ENCODE peak calls at places on chromosomes 2 and 18, in five cellular contexts. I, B, E, W and H are unnamed samples. For H3K36me3, the result is how much of the 10 kb centered on the place peaks cover.

GRCh38 chr2:175840261-175840660 is 161.8 kb downstream of the LNPK start:
- DNase-seq in I (no peak), B (no peak), E (no peak), W (no peak), H (no peak)

GRCh38 chr18:59022167-59022945 is 117.3 kb upstream of the SEC11C start:
- DNase-seq in I (no peak), B (peak), E (no peak), W (no peak), H (no peak)

GRCh38 chr2:32264422-32265149 is at the start of gene NLRC4:
- DNase-seq in I (no peak), B (no peak), E (no peak), W (no peak), H (no peak)

GRCh38 chr2:150466770-150467640 is 20.5 kb downstream of the RND3 start:
- DNase-seq in I (no peak), B (no peak), E (no peak), W (no peak), H (no peak)

GRCh38 chr2:96977631-96978195 is 8.7 kb downstream of the FAM178B start:
- DNase-seq in I (no peak), B (no peak), E (no peak), W (no peak), H (peak)

GRCh38 chr2:217086038-217086522 is 226.2 kb upstream of the TNP1 start:
- DNase-seq in I (no peak), B (peak), E (no peak), W (no peak), H (peak)

GRCh38 chr2:2662847-2663356 is 331.8 kb upstream of the MYT1L start:
- DNase-seq in I (no peak), B (no peak), E (no peak), W (no peak), H (no peak)

GRCh38 chr2:147632193-147632592 is 212.6 kb upstream of the ACVR2A start:
- DNase-seq in I (no peak), B (peak), E (no peak), W (no peak), H (peak)

GRCh38 chr2:217826505-217826904 is 176.3 kb downstream of the TNS1 start:
- DNase-seq in I (peak), B (no peak), E (no peak), W (peak), H (peak)

GRCh38 chr2:170026361-170026760 is 151.6 kb upstream of the MYO3B start:
- DNase-seq in I (no peak), B (no peak), E (no peak), W (no peak), H (no peak)

GRCh38 chr2:218168016-218168415 is 1.3 kb upstream of the CXCR1 start:
- DNase-seq in I (no peak), B (no peak), E (no peak), W (no peak), H (no peak)

GRCh38 chr2:85143463-85144082 is 10.4 kb downstream of the TCF7L1 start:
- DNase-seq in I (no peak), B (no peak), E (no peak), W (no peak), H (no peak)

GRCh38 chr2:140457483-140457882 is 1673.3 kb downstream of the LRP1B start:
- DNase-seq in I (no peak), B (no peak), E (no peak), W (no peak), H (no peak)

GRCh38 chr18:57951999-57952774 is 91.8 kb upstream of the NEDD4L start:
- DNase-seq in I (no peak), B (no peak), E (no peak), W (no peak), H (no peak)

GRCh38 chr2:162506706-162507105 is 162.8 kb downstream of the GCA start:
- DNase-seq in I (no peak), B (no peak), E (no peak), W (no peak), H (no peak)

GRCh38 chr2:120283649-120284048 is 31.0 kb downstream of the RALB start:
- DNase-seq in I (no peak), B (no peak), E (no peak), W (no peak), H (peak)

GRCh38 chr2:134002391-134002790 is 251.5 kb upstream of the MGAT5 start:
- DNase-seq in I (no peak), B (no peak), E (no peak), W (no peak), H (no peak)

GRCh38 chr2:5698171-5698570 is 6.0 kb downstream of the SOX11 start:
- DNase-seq in I (no peak), B (no peak), E (no peak), W (no peak), H (no peak)

GRCh38 chr18:9719421-9719981 is 11.4 kb downstream of the RAB31 start:
- DNase-seq in I (peak), B (peak), E (no peak), W (no peak), H (no peak)

GRCh38 chr18:48719988-48720654 is 181.3 kb downstream of the CTIF start:
- DNase-seq in I (peak), B (peak), E (no peak), W (no peak), H (no peak)

GRCh38 chr2:200050921-200051620 is 95.7 kb downstream of the MAIP1 start:
- DNase-seq in I (no peak), B (no peak), E (peak), W (no peak), H (peak)

GRCh38 chr2:45162711-45163110 is 153.5 kb upstream of the SIX2 start:
- DNase-seq in I (no peak), B (no peak), E (no peak), W (no peak), H (no peak)

GRCh38 chr2:46772500-46772899 is 143.1 kb downstream of the MCFD2 start:
- DNase-seq in I (no peak), B (no peak), E (no peak), W (no peak), H (no peak)

GRCh38 chr2:100806550-100806949 is 13.4 kb upstream of the NPAS2 start:
- DNase-seq in I (no peak), B (no peak), E (no peak), W (no peak), H (no peak)

GRCh38 chr2:216635171-216635570 is 2.0 kb downstream of the IGFBP2 start:
- DNase-seq in I (no peak), B (no peak), E (no peak), W (no peak), H (peak)

GRCh38 chr2:200703132-200703925 is 108.4 kb upstream of the BZW1 start:
- DNase-seq in I (no peak), B (no peak), E (peak), W (no peak), H (peak)

GRCh38 chr18:44732604-44733003 is 51.9 kb downstream of the SETBP1 start:
- DNase-seq in I (no peak), B (no peak), E (no peak), W (no peak), H (peak)

GRCh38 chr2:85112906-85113625 is 20.1 kb upstream of the TCF7L1 start:
- DNase-seq in I (no peak), B (no peak), E (no peak), W (no peak), H (no peak)

GRCh38 chr2:160278889-160279196 is 78.8 kb upstream of the ITGB6 start:
- DNase-seq in I (no peak), B (no peak), E (no peak), W (no peak), H (peak)

GRCh38 chr18:49976810-49977209 is 163.5 kb upstream of the ACAA2 start:
- DNase-seq in I (no peak), B (peak), E (no peak), W (no peak), H (no peak)

GRCh38 chr2:145593991-145594702 is 1074.2 kb upstream of the ZEB2 start:
- DNase-seq in I (no peak), B (no peak), E (no peak), W (no peak), H (peak)

GRCh38 chr2:146837857-146838256 is 1007.0 kb upstream of the ACVR2A start:
- DNase-seq in I (no peak), B (no peak), E (no peak), W (no peak), H (peak)

GRCh38 chr2:44960871-44961270 is 19.4 kb downstream of the SIX3 start:
- DNase-seq in I (peak), B (peak), E (peak), W (no peak), H (no peak)

GRCh38 chr2:150610670-150611279 is 123.3 kb upstream of the RND3 start:
- DNase-seq in I (no peak), B (no peak), E (peak), W (no peak), H (no peak)

GRCh38 chr18:10453885-10454772 is at the start of gene APCDD1:
- DNase-seq in I (peak), B (peak), E (peak), W (peak), H (no peak)

GRCh38 chr2:240573071-240573515 is 4.8 kb downstream of the RNPEPL1 start:
- DNase-seq in I (peak), B (peak), E (no peak), W (peak), H (no peak)
- H3K36me3 ChIP-seq in I (under half), B (under half), E (under half), W (half or more), H (under half)

GRCh38 chr2:28434600-28434989 is 41.9 kb downstream of the FOSL2 start:
- DNase-seq in I (no peak), B (no peak), E (no peak), W (no peak), H (peak)

GRCh38 chr2:28436525-28437051 is 43.9 kb downstream of the FOSL2 start:
- DNase-seq in I (peak), B (no peak), E (no peak), W (no peak), H (no peak)

GRCh38 chr2:28437142-28437835 is 44.6 kb downstream of the FOSL2 start:
- DNase-seq in I (peak), B (no peak), E (no peak), W (no peak), H (peak)

GRCh38 chr2:28433935-28434599 is 41.4 kb downstream of the FOSL2 start:
- DNase-seq in I (no peak), B (no peak), E (no peak), W (no peak), H (no peak)

GRCh38 chr2:28435796-28436425 is 43.3 kb downstream of the FOSL2 start:
- DNase-seq in I (no peak), B (no peak), E (no peak), W (no peak), H (no peak)
- H3K27ac ChIP-seq in I (peak), B (no peak), E (no peak), W (no peak), H (no peak)

DNA sequence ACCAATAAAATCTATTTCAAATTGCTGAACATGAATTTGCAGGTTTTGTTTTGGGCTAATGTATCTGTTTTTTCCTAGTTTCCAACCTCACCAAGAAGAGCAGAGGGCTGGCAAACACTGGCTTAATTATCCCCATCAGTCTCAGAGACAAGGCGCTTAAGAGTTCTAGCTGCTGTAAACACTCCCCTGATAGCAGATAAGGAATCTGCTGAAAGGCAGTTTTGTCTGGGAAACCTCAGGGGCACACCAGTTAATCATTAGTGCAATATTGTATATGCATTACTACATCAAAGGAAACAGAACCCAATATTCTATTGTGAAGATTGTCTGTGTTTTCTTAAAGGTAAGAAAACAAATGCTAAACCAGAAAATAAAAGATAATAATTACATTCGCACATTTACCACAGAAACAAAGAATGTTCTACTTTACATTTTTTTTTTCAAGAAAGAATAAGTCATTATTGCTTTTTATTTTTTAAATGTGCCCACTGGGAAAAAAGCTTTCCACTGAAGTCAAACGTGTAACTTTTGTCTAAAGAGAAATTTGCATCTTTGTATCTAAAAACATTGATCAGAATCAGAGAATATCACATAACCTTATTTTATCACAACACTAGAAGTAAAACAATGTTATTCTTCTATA is 179.1 kb downstream of the ERBB4 start:
- DNase-seq in I (no peak), B (no peak), E (no peak), W (no peak), H (no peak)
- H3K4me3 ChIP-seq in I (no peak), B (no peak), E (no peak), W (no peak), H (no peak)

GRCh38 chr2:182951948-182952663 is 85.7 kb upstream of the FRZB start:
- DNase-seq in I (no peak), B (no peak), E (no peak), W (no peak), H (no peak)
- H3K36me3 ChIP-seq in I (under half), B (under half), E (under half), W (half or more), H (under half)

DNA sequence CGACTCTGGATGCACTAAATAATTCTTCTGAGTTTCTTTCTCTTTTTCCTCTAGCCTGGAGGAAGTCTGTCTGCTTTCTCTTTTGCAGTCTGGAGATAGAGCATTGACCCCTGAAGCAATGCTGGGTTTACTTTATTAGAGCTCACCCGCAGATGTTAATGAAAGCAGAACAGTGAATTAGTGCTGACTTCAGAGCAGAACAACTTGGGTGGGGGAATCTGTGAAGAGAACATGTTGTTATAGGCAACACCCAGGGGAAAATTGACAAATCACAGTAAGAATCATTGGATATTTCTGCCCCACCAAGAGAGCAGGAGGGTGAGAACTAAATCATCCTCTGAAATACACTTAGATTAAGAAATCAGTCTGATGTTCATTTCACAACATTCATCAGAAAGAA is 164.9 kb downstream of the FMNL2 start:
- DNase-seq in I (no peak), B (no peak), E (no peak), W (no peak), H (no peak)
- H3K27ac ChIP-seq in I (peak), B (no peak), E (no peak), W (peak), H (no peak)

DNA sequence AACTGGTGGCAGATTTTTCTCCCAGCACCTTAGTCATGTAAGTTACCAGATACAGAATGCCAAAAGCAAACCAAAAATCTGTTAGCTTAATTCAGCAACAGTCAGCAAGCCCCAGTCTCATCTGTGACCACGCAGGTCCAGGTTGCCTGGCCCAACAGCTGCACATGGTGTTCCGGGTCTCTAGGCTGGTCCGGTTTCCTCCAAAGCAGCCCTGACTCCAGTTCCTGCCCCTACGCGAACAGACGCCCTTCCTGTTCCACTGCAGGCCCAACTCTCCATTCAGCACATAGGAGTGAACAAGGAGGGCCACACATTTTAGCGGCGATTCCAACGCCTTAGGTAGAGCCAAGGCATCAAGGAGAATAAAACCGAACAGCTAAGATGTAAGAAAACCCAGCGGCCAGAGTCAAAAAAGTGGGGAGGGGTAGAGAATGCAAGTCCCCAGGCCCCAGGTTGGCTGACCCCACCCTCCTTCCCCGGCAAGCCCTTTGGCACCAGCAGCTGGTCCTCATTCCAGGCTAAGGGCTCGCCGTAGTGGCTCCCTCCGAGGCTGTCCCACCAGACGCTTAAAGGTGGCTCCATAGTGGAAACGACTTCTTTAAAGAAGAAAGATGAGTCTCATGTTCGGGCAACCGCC is 1.5 kb downstream of the STK25 start:
- DNase-seq in I (no peak), B (no peak), E (no peak), W (no peak), H (peak)
- H3K4me3 ChIP-seq in I (peak), B (peak), E (peak), W (peak), H (peak)

GRCh38 chr18:12318334-12318697 is 10.3 kb downstream of the TUBB6 start:
- DNase-seq in I (no peak), B (no peak), E (no peak), W (no peak), H (no peak)

GRCh38 chr18:12318857-12319256 is 10.8 kb downstream of the TUBB6 start:
- DNase-seq in I (no peak), B (no peak), E (no peak), W (no peak), H (no peak)

GRCh38 chr18:12324991-12325725 is 17.1 kb downstream of the TUBB6 start:
- DNase-seq in I (no peak), B (no peak), E (no peak), W (no peak), H (no peak)

GRCh38 chr18:12317664-12318333 is 9.8 kb downstream of the TUBB6 start:
- DNase-seq in I (no peak), B (no peak), E (no peak), W (no peak), H (no peak)

GRCh38 chr18:12321331-12321730 is 13.3 kb downstream of the TUBB6 start:
- DNase-seq in I (no peak), B (no peak), E (no peak), W (no peak), H (no peak)
- H3K36me3 ChIP-seq in I (under half), B (under half), E (under half), W (half or more), H (under half)